ENCODE peak calls at places on chromosome 12, in ten cellular contexts. A is heart right ventricle; L is activated T-cell treated with anti-CD3 and anti-CD28 coated beads, Interleukin-2, amount 50 U/mL, for 72 hours; S is activated CD4-positive, CD25-positive, alpha-beta regulatory T cell treated with anti-CD3 and anti-CD28 coated beads, Interleukin-2, amount 50 U/mL, for 24 hours; T is activated CD8-positive, alpha-beta memory T cell treated with anti-CD3 and anti-CD28 coated beads, Interleukin-2, amount 10 ng/mL, durations not matched to agents 7 days and 5 days; N is body of pancreas; Q is lower lobe of right lung; V is mucosa of descending colon; O is heart left ventricle; K is Right ventricle myocardium superior. Z is an unnamed sample.
A peak's percentile ranks its signal among the peaks of the same experiment; 100 is the strongest.

GRCh38 chr12:2169964-2170363 is 117.2 kb downstream of the CACNA1C start:
- ATAC-seq in A (no peak), L (no peak), S (no peak), T (no peak), N (no peak), Q (no peak), V (no peak), O (no peak), K (no peak), Z (no peak)

GRCh38 chr12:70603044-70603443 is 34.2 kb downstream of the PTPRB start:
- ATAC-seq in A (no peak), L (no peak), S (no peak), T (no peak), N (no peak), Q (no peak), V (no peak), O (no peak), K (no peak), Z (no peak)

GRCh38 chr12:120215357-120215735 is 14.4 kb upstream of the RPLP0 start:
- ATAC-seq in A (no peak), L (no peak), S (no peak), T (no peak), N (no peak), Q (no peak), V (peak; percentile 6), O (no peak), K (no peak), Z (no peak)

GRCh38 chr12:108173892-108174291 is 44.8 kb downstream of the WSCD2 start:
- ATAC-seq in A (no peak), L (no peak), S (no peak), T (no peak), N (no peak), Q (no peak), V (no peak), O (no peak), K (no peak), Z (no peak)

GRCh38 chr12:59916988-59917387 is 321.2 kb downstream of the SLC16A7 start:
- ATAC-seq in A (no peak), L (no peak), S (no peak), T (no peak), N (no peak), Q (no peak), V (no peak), O (no peak), K (no peak), Z (no peak)

GRCh38 chr12:65695077-65695865 is 129.0 kb upstream of the HMGA2 start:
- ATAC-seq in A (peak; percentile 37), L (no peak), S (no peak), T (no peak), N (peak; percentile 71), Q (peak; percentile 88), V (peak; percentile 61), O (no peak), K (no peak), Z (peak; percentile 36)

GRCh38 chr12:48119078-48119833 is at the start of gene PFKM:
- ATAC-seq in A (peak; percentile 98), L (peak; percentile 100), S (peak; percentile 99), T (peak; percentile 100), N (peak; percentile 98), Q (peak; percentile 100), V (peak; percentile 100), O (peak; percentile 97), K (peak; percentile 95), Z (peak; percentile 98)

GRCh38 chr12:57404966-57405640 is 25.7 kb downstream of the R3HDM2 start:
- ATAC-seq in A (no peak), L (peak; percentile 96), S (peak; percentile 99), T (no peak), N (no peak), Q (no peak), V (no peak), O (no peak), K (no peak), Z (no peak)

GRCh38 chr12:4379410-4379809 is at the start of gene FGF23:
- ATAC-seq in A (peak; percentile 71), L (no peak), S (no peak), T (no peak), N (no peak), Q (no peak), V (peak; percentile 24), O (peak; percentile 62), K (no peak), Z (peak; percentile 53)

GRCh38 chr12:104411826-104412626 is 44.7 kb upstream of the CHST11 start:
- ATAC-seq in A (no peak), L (no peak), S (no peak), T (no peak), N (no peak), Q (no peak), V (no peak), O (no peak), K (no peak), Z (no peak)

GRCh38 chr12:43069768-43070221 is 480.2 kb upstream of the PRICKLE1 start:
- ATAC-seq in A (no peak), L (no peak), S (no peak), T (no peak), N (peak; percentile 78), Q (no peak), V (no peak), O (no peak), K (peak; percentile 67), Z (no peak)